ENCODE peak calls at places on chromosomes 2 and 18, in eight cellular contexts. L, T, E, D, X, O, Z and A are unnamed samples. For H3K4me1, the result is how much of the 10 kb centered on the place peaks cover.

GRCh38 chr18:68148862-68149261 is 566.0 kb downstream of the TMX3 start:
- DNase-seq in L (no peak), T (no peak), E (no peak), D (no peak), X (no peak), O (no peak), Z (no peak), A (no peak)

GRCh38 chr2:32732912-32733472 is 105.1 kb downstream of the TTC27 start:
- DNase-seq in L (no peak), T (no peak), E (no peak), D (no peak), X (no peak), O (no peak), Z (no peak), A (no peak)

GRCh38 chr2:207184348-207184747 is 18.6 kb upstream of the KLF7 start:
- DNase-seq in L (no peak), T (no peak), E (no peak), D (no peak), X (no peak), O (no peak), Z (peak), A (no peak)

GRCh38 chr2:109174214-109174613 is 45.2 kb downstream of the SH3RF3 start:
- DNase-seq in L (no peak), T (peak), E (no peak), D (no peak), X (no peak), O (no peak), Z (no peak), A (no peak)

GRCh38 chr2:8630676-8631464 is 51.0 kb upstream of the ID2 start:
- DNase-seq in L (no peak), T (peak), E (no peak), D (peak), X (no peak), O (no peak), Z (no peak), A (no peak)

GRCh38 chr2:17334300-17334699 is 183.9 kb downstream of the RAD51AP2 start:
- DNase-seq in L (no peak), T (no peak), E (no peak), D (no peak), X (no peak), O (no peak), Z (no peak), A (no peak)

GRCh38 chr2:65370387-65371093 is 61.9 kb downstream of the SPRED2 start:
- DNase-seq in L (no peak), T (no peak), E (no peak), D (no peak), X (no peak), O (peak), Z (peak), A (no peak)

GRCh38 chr2:224077773-224078507 is 38.9 kb upstream of the SERPINE2 start:
- DNase-seq in L (no peak), T (no peak), E (no peak), D (no peak), X (no peak), O (no peak), Z (peak), A (no peak)

GRCh38 chr2:12819721-12820120 is 103.0 kb downstream of the TRIB2 start:
- DNase-seq in L (no peak), T (no peak), E (no peak), D (no peak), X (no peak), O (no peak), Z (peak), A (no peak)

GRCh38 chr2:46438794-46439193 is 40.6 kb upstream of the TMEM247 start:
- DNase-seq in L (no peak), T (no peak), E (no peak), D (no peak), X (no peak), O (no peak), Z (no peak), A (no peak)

GRCh38 chr2:189115126-189115525 is 64.4 kb downstream of the COL5A2 start:
- DNase-seq in L (no peak), T (no peak), E (no peak), D (no peak), X (no peak), O (no peak), Z (peak), A (no peak)

GRCh38 chr2:208222351-208222750 is 32.5 kb downstream of the IDH1 start:
- DNase-seq in L (no peak), T (no peak), E (no peak), D (no peak), X (no peak), O (no peak), Z (no peak), A (no peak)

GRCh38 chr2:120393456-120393855 is 47.5 kb downstream of the INHBB start:
- DNase-seq in L (peak), T (no peak), E (no peak), D (peak), X (no peak), O (peak), Z (no peak), A (no peak)

GRCh38 chr18:6271585-6271984 is 143.1 kb downstream of the L3MBTL4 start:
- DNase-seq in L (no peak), T (no peak), E (no peak), D (no peak), X (no peak), O (no peak), Z (no peak), A (no peak)

GRCh38 chr2:200380139-200380561 is 73.7 kb downstream of the SPATS2L start:
- DNase-seq in L (no peak), T (no peak), E (no peak), D (no peak), X (no peak), O (peak), Z (no peak), A (no peak)

GRCh38 chr2:200380833-200381542 is 74.5 kb downstream of the SPATS2L start:
- DNase-seq in L (no peak), T (no peak), E (no peak), D (no peak), X (no peak), O (no peak), Z (peak), A (no peak)

GRCh38 chr2:200382883-200383282 is 76.4 kb downstream of the SPATS2L start:
- DNase-seq in L (no peak), T (no peak), E (no peak), D (no peak), X (no peak), O (peak), Z (no peak), A (no peak)

GRCh38 chr2:200385063-200385635 is 78.7 kb downstream of the SPATS2L start:
- DNase-seq in L (no peak), T (no peak), E (no peak), D (no peak), X (no peak), O (no peak), Z (no peak), A (no peak)

DNA sequence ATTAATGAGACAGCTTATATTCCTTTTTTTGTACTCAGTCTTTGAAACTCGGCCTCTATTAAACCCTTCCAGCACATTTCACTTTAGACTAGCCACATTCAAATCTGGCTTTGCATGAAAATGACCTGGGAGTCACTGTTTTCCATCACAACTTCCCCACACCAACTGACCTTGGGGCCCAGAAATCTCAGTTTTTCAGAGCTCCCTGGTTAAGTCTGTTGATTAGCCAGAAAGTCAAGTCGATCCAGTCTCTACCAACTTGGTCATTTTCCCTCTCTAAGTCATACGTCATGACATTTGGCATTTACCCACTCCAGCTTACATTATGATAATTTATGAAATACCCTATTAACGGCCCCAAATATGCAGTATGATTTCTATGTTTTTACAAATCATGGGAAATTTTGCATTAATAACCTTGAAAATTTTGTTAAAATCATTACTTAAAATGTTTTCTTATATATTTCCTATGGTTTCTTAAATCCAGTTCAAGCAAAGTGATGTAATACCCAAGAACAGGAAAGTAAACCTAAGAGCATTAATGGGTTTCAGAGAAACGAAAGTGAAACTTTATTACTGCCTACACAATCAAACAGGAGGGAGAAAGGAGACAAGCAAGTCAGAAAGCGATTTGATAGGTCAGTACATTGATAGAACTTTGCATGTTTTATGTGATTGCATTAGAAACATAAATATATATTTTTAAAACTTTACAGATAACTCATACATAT is 77.1 kb downstream of the SPATS2L start:
- DNase-seq in L (no peak), T (no peak), E (no peak), D (no peak), X (no peak), O (peak), Z (peak), A (no peak)
- H3K4me1 ChIP-seq in L (under half), T (under half), E (under half), D (under half), X (under half), O (half or more), Z (under half), A (under half)

GRCh38 chr2:205408690-205409089 is 273.6 kb upstream of the NRP2 start:
- DNase-seq in L (no peak), T (no peak), E (no peak), D (no peak), X (no peak), O (no peak), Z (peak), A (no peak)
- H3K4me1 ChIP-seq in L (under half), T (under half), E (under half), D (under half), X (under half), O (under half), Z (under half), A (under half)

GRCh38 chr2:233486778-233487552 is 79.6 kb downstream of the USP40 start:
- DNase-seq in L (no peak), T (peak), E (no peak), D (no peak), X (no peak), O (no peak), Z (peak), A (no peak)

GRCh38 chr2:233485726-233486125 is 80.9 kb downstream of the USP40 start:
- DNase-seq in L (no peak), T (peak), E (no peak), D (no peak), X (no peak), O (no peak), Z (no peak), A (no peak)

GRCh38 chr2:233489143-233489542 is 77.4 kb downstream of the USP40 start:
- DNase-seq in L (no peak), T (peak), E (no peak), D (peak), X (no peak), O (no peak), Z (no peak), A (no peak)

GRCh38 chr2:233487748-233488345 is 78.7 kb downstream of the USP40 start:
- DNase-seq in L (no peak), T (no peak), E (no peak), D (no peak), X (no peak), O (no peak), Z (no peak), A (no peak)

DNA sequence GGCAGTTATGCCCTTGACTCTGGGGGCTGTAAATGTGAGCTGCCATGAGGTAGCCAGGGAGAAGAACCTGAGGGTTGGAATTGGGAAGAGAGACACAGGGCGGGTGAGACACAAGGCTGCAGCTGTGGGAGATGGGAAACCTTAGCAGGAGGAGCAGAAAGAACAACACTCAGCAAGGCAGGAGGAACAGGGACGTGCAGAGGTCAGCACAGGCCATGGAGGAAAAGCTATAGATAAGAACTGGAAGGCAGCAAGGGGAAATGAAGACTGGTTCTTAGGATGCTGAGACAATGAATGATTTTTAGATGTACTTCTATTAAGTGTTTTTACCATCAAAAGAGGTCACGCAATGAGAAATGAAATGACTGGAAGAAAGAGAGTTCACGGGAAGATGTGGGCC is 80.2 kb downstream of the USP40 start:
- DNase-seq in L (no peak), T (no peak), E (no peak), D (no peak), X (no peak), O (no peak), Z (no peak), A (no peak)
- H3K4me1 ChIP-seq in L (under half), T (under half), E (under half), D (under half), X (under half), O (under half), Z (under half), A (under half)

GRCh38 chr2:47662547-47662946 is 120.4 kb upstream of the MSH6 start:
- DNase-seq in L (no peak), T (no peak), E (no peak), D (no peak), X (no peak), O (no peak), Z (no peak), A (no peak)

GRCh38 chr2:47660167-47660566 is 122.8 kb upstream of the MSH6 start:
- DNase-seq in L (no peak), T (no peak), E (no peak), D (no peak), X (no peak), O (no peak), Z (no peak), A (no peak)

GRCh38 chr2:47661310-47661709 is 121.6 kb upstream of the MSH6 start:
- DNase-seq in L (no peak), T (no peak), E (no peak), D (no peak), X (no peak), O (no peak), Z (no peak), A (no peak)

GRCh38 chr2:47666332-47666731 is 116.6 kb upstream of the MSH6 start:
- DNase-seq in L (no peak), T (no peak), E (no peak), D (no peak), X (no peak), O (no peak), Z (no peak), A (no peak)

DNA sequence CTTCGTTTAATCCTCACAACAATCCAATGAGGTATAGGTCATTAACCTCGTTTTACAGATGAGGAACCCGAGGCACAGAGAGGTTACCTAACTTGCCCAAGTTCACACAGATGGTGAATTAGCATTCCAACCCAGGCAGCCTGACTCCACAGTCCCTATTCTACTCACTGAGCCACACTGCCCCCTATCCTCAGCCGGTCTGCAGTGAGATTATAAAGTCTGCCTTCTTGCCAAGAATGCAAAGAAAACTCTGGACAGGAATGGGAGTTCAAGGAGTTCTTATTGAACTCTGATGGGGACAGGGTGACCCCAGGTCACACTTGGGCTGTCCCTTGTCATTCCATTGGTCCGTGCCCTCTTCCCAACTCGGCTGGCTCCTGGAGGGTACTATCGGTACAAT is 118.1 kb upstream of the MSH6 start:
- DNase-seq in L (no peak), T (no peak), E (peak), D (no peak), X (no peak), O (peak), Z (peak), A (no peak)
- H3K4me1 ChIP-seq in L (under half), T (under half), E (under half), D (under half), X (under half), O (under half), Z (under half), A (under half)

GRCh38 chr2:20346565-20347127 is 4.0 kb downstream of the PUM2 start:
- DNase-seq in L (no peak), T (no peak), E (no peak), D (no peak), X (no peak), O (no peak), Z (no peak), A (no peak)
- H3K4me1 ChIP-seq in L (under half), T (under half), E (under half), D (half or more), X (under half), O (under half), Z (under half), A (half or more)

DNA sequence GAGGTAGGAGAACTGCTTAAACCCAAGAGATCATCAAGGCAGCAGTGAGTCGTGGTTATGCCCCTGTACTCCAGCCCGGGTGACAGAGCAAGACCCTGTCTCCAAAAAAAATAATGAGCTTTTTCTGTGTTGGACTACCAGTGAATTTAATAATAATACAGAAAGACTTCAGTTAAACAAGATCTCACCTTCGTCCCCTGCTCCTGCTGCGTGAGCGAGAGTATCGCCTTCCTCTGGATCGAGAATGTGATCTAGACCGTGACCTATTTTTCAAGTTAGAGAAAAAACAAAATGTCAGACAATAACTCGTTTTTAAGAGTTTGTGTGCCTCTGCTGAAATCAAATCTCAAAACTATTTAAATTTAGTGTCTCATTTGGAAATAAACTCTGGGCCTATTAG is 2.8 kb downstream of the SRSF7 start:
- DNase-seq in L (no peak), T (no peak), E (no peak), D (no peak), X (no peak), O (no peak), Z (no peak), A (no peak)
- H3K4me1 ChIP-seq in L (under half), T (under half), E (under half), D (half or more), X (under half), O (under half), Z (under half), A (half or more)

GRCh38 chr2:215974700-215975429 is 38.5 kb downstream of the MREG start:
- DNase-seq in L (no peak), T (no peak), E (no peak), D (no peak), X (no peak), O (no peak), Z (peak), A (no peak)
- H3K4me1 ChIP-seq in L (under half), T (under half), E (under half), D (under half), X (under half), O (under half), Z (under half), A (under half)

DNA sequence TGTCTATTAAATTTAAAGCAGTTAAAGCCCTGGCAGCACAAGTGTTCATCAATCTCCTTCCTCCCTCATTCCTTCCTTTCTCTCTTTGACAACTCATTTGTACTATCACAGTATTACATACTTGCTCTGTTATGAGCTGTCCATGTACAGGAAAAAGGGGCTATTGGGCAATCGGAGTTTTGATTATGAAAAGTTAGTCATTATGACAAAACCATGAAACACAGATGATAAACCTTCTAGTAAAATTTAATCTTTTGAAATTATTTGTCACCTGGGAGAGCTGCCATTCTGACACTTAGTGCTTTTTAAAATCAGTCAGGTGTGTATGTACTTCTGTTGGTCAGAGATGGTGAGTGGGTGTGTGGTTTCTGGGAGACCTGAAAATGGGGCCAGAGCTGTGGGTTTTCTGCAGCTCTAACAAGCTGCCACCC is 39.4 kb downstream of the MAP4K4 start:
- DNase-seq in L (no peak), T (no peak), E (no peak), D (no peak), X (no peak), O (no peak), Z (peak), A (no peak)
- H3K4me1 ChIP-seq in L (half or more), T (under half), E (under half), D (half or more), X (under half), O (under half), Z (half or more), A (half or more)

GRCh38 chr2:240999873-241000541 is 1.6 kb downstream of the SNED1 start:
- DNase-seq in L (peak), T (peak), E (no peak), D (peak), X (peak), O (peak), Z (no peak), A (peak)
- H3K4me1 ChIP-seq in L (under half), T (under half), E (under half), D (half or more), X (under half), O (under half), Z (under half), A (half or more)